ENCODE peak calls at places on chromosome 13, in seven cellular contexts. W is neural crest cell; L is cardiac fibroblast; C is H1; T is activated CD8-positive, alpha-beta T cell treated with anti-CD3 and anti-CD28 coated beads for 36 hours; B is PC-9; Q is HFFc6. G is an unnamed sample.

GRCh38 chr13:25798998-25799397 is 252.8 kb downstream of the SHISA2 start:
- DNase-seq in C (no peak), Q (no peak), T (no peak), B (no peak), W (no peak), L (no peak), G (no peak)

GRCh38 chr13:21674271-21675009 is 3.6 kb downstream of the FGF9 start:
- DNase-seq in C (peak), Q (no peak), L (no peak), W (peak), B (no peak), T (peak), G (no peak)

GRCh38 chr13:28611654-28612131 is 47.2 kb upstream of the POMP start:
- DNase-seq in B (no peak), C (no peak), T (peak), L (peak), Q (no peak), W (no peak), G (no peak)

GRCh38 chr13:41137951-41138350 is 5.3 kb upstream of the KBTBD6 start:
- DNase-seq in B (no peak), W (no peak), T (no peak), Q (peak), C (no peak), L (peak), G (no peak)

GRCh38 chr13:20826810-20827560 is 53.2 kb upstream of the EEF1AKMT1 start:
- DNase-seq in W (no peak), C (no peak), L (peak), T (no peak), Q (peak), B (no peak), G (no peak)

GRCh38 chr13:97223711-97224461 is 1.8 kb downstream of the MBNL2 start:
- DNase-seq in C (peak), T (peak), L (peak), Q (peak), W (no peak), B (peak), G (no peak)

GRCh38 chr13:88958821-88959220 is 1287.7 kb downstream of the SLITRK5 start:
- DNase-seq in C (no peak), Q (no peak), B (no peak), T (no peak), W (no peak), L (no peak), G (no peak)

GRCh38 chr13:109196896-109197295 is 567.5 kb downstream of the MYO16 start:
- DNase-seq in T (no peak), L (no peak), C (peak), B (no peak), Q (no peak), W (peak), G (no peak)

GRCh38 chr13:40772765-40773473 is 1.9 kb upstream of the MRPS31 start:
- DNase-seq in W (no peak), B (no peak), T (no peak), Q (no peak), L (no peak), C (no peak), G (no peak)

GRCh38 chr13:67619987-67620386 is 389.9 kb upstream of the PCDH9 start:
- DNase-seq in T (no peak), L (no peak), B (peak), C (no peak), Q (no peak), W (no peak), G (no peak)

GRCh38 chr13:59531571-59532091 is 632.1 kb downstream of the DIAPH3 start:
- DNase-seq in Q (peak), L (peak), W (no peak), C (peak), B (peak), T (peak), G (no peak)

GRCh38 chr13:28750187-28751045 is 31.6 kb upstream of the SLC46A3 start:
- DNase-seq in T (no peak), W (no peak), C (peak), B (no peak), Q (no peak), L (peak), G (no peak)

GRCh38 chr13:23510979-23511735 is 59.1 kb upstream of the TNFRSF19 start:
- DNase-seq in C (no peak), W (no peak), L (peak), B (no peak), T (no peak), Q (peak), G (no peak)

GRCh38 chr13:39023761-39024160 is 14.1 kb downstream of the PROSER1 start:
- DNase-seq in L (no peak), B (peak), W (no peak), T (no peak), C (no peak), Q (no peak), G (no peak)

GRCh38 chr13:23750383-23751121 is 138.6 kb downstream of the MIPEP start:
- DNase-seq in L (peak), T (peak), C (no peak), Q (no peak), W (no peak), B (no peak), G (peak)

GRCh38 chr13:98576963-98577822 is at the start of gene STK24:
- DNase-seq in W (peak), L (peak), C (peak), B (peak), T (peak), Q (peak), G (no peak)

GRCh38 chr13:91904597-91904996 is 506.2 kb downstream of the GPC5 start:
- DNase-seq in W (no peak), B (no peak), Q (no peak), T (no peak), C (no peak), L (no peak), G (no peak)

GRCh38 chr13:112972867-112973576 is 4.0 kb downstream of the MCF2L start:
- DNase-seq in L (no peak), B (peak), W (no peak), C (no peak), Q (no peak), T (no peak), G (no peak)

GRCh38 chr13:112820318-112820717 is 130.5 kb downstream of the ATP11A start:
- DNase-seq in T (no peak), L (no peak), W (no peak), C (no peak), Q (no peak), B (no peak), G (no peak)

GRCh38 chr13:81697826-81698225 is 1356.9 kb upstream of the SPRY2 start:
- DNase-seq in W (no peak), B (no peak), Q (no peak), L (no peak), T (no peak), C (no peak), G (no peak)

GRCh38 chr13:90448466-90449037 is 898.9 kb upstream of the MIR17HG start:
- DNase-seq in T (no peak), W (no peak), C (no peak), B (no peak), Q (no peak), L (peak), G (no peak)

GRCh38 chr13:102580552-102581169 is 16.1 kb upstream of the TPP2 start:
- DNase-seq in L (peak), Q (peak), W (peak), C (no peak), B (peak), T (peak), G (peak)

GRCh38 chr13:30892966-30893365 is 13.1 kb upstream of the MEDAG start:
- DNase-seq in C (peak), L (peak), Q (peak), T (peak), B (no peak), W (peak), G (no peak)
- TF ChIP-seq CTCF in C (peak), L (peak), Q (peak), T (peak), B (peak), W (peak), G (peak)

GRCh38 chr13:32538621-32539246 is at the start of gene N4BP2L2:
- DNase-seq in L (peak), C (peak), T (peak), B (peak), W (peak), Q (peak), G (peak)
- TF ChIP-seq CTCF in L (peak), C (no peak), T (no peak), B (peak), W (peak), Q (peak), G (peak)

DNA sequence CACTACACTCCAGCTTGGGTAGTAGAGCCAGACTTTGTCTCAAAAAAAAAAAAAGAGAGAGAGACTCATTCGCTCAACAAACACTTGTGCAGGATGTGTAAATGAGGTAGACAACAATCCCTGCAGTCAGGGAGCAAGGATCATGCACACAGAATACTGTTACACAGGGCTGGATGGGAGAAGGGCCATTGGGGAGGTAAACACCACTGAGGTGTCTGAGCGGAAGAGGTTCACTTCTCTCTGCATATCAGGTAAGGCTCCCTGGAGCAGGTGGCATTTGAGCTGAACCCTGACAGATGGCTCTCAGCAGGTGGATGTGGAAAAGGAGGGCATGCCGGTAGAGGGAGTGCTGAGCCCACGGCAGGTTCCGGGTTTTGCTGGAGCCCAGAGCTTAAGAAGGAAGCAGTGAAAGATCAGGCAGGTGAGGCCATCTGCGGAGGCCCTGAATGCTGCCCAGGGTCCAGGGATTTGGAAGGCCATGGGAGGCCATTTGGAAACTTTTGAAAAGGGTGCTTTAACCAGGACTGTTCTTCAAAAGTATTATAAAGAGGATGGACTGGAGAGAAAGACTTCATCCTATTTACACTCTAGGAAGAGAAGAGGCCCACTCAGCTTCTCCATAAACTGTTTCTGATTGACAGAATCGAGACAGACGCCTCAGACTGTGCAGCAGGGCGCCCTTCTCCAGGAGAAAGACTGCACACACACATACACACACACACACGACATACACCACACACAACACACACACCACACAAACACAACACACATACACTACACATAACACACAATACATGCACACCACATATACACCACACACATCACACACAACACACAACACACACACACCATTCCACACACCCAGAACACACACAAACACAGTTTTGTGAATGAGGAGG is 199.4 kb downstream of the USP12 start:
- DNase-seq in L (peak), Q (no peak), T (peak), W (no peak), B (peak), C (peak), G (no peak)
- TF ChIP-seq CTCF in L (peak), Q (peak), T (no peak), W (peak), B (peak), C (peak), G (peak)

DNA sequence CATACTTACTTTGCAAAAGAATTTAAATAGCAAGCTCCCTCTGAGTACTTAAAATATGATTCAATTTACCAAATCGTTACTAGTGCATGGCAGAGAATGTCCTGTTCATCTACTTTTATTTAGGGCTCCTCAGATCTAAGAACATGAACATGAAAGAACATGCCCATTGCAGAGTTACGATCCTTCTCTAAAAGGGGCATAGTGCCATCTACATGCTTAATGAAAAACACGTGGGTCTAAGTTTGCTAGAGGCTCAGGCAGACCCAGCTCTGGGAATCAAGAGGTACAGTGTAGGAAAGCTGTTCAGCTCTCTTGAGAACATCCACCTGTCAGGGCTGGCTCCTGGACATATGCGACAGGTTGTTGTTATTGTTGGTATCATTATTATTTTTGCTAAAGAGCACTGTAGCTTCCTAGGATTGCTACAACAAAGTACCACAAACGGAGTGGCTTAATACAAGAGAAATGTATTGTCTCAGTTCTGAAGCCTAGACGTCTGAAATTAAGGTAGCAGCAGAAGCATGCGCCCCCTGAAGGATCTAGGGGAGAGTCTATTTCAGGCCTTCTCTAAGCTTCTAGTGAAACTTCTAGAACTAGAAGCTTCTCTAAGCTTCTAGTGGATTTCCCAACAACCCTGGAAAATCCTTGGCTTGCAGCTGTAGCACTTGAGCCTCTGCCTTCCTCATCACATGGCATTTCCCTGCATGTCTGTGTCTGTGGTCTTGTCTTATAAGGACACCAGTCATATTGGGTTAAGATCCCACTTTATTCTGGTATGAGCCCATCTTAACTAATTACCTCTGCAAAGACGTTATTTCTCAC is 133.9 kb downstream of the DCT start:
- DNase-seq in C (no peak), T (no peak), L (peak), B (no peak), W (no peak), Q (peak), G (no peak)
- TF ChIP-seq CTCF in C (no peak), T (no peak), L (peak), B (no peak), W (no peak), Q (peak), G (peak)

GRCh38 chr13:52847322-52847681 is 1.1 kb downstream of the PCDH8 start:
- DNase-seq in B (no peak), W (no peak), L (no peak), C (no peak), T (no peak), Q (no peak), G (no peak)

GRCh38 chr13:52845334-52845761 is 3.1 kb downstream of the PCDH8 start:
- DNase-seq in C (no peak), Q (no peak), W (peak), T (no peak), B (no peak), L (no peak), G (no peak)

GRCh38 chr13:52847682-52848432 is 583 bp downstream of the PCDH8 start:
- DNase-seq in B (no peak), T (no peak), W (no peak), L (no peak), C (no peak), Q (no peak), G (no peak)

GRCh38 chr13:52846567-52847321 is 1.7 kb downstream of the PCDH8 start:
- DNase-seq in Q (no peak), W (peak), T (peak), B (no peak), L (no peak), C (peak), G (no peak)

DNA sequence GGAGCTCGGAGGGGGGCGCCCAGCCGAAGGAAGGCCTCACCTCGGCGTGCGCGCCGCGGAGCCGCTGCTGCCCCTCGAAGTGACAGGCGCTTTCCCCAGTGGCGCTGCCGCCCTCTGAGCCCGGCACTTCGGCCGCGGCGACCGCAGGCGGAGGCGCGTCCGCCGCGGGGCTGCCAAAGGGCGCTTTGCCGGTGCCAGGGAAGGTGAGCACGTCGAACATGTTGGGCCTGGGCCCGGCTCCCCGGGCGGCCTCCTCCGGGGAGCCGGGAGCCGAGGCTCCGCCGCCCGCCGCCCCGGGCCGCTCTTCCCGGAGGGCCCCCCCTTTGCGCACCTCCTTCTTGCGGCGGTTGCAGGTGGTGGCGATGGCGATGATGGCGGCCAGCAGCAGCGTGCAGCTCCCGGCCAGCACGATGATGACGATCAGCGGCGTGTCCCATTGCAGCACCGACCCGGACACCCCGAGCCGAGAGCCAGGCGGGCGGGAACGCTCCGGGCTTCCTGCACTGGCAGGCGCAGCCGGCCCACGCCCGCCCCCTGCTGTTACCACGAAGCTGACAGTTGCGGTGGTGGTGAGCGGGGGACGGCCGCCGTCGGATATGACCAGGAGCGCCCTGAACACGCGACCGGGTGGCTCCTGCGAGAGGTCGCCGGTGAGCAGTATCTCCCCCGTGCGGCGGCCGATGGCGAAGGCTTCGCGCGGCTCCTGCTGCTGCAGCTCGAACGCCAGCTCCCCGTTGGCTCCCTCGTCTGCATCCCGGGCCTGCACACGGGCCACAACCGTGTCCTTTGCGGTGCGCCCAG is 2.5 kb downstream of the PCDH8 start:
- DNase-seq in Q (no peak), T (peak), B (no peak), L (no peak), C (peak), W (peak), G (no peak)
- TF ChIP-seq CTCF in Q (peak), T (no peak), B (no peak), L (no peak), C (no peak), W (peak), G (peak)

GRCh38 chr13:85661639-85662038 is 137.6 kb downstream of the SLITRK6 start:
- DNase-seq in L (no peak), C (no peak), T (no peak), B (no peak), Q (no peak), W (no peak), G (no peak)
- TF ChIP-seq CTCF in L (no peak), C (no peak), T (no peak), B (no peak), Q (no peak), W (no peak), G (no peak)

GRCh38 chr13:42307461-42307860 is 35.5 kb downstream of the AKAP11 start:
- DNase-seq in Q (no peak), C (no peak), B (no peak), L (no peak), W (no peak), T (no peak), G (no peak)

GRCh38 chr13:42318570-42318969 is 46.6 kb downstream of the AKAP11 start:
- DNase-seq in Q (no peak), C (no peak), W (no peak), B (no peak), L (no peak), T (no peak), G (no peak)

GRCh38 chr13:42312817-42313431 is 41.0 kb downstream of the AKAP11 start:
- DNase-seq in C (no peak), W (no peak), L (no peak), B (no peak), Q (no peak), T (no peak), G (no peak)
- TF ChIP-seq CTCF in C (no peak), W (no peak), L (no peak), B (no peak), Q (no peak), T (no peak), G (no peak)